ENCODE peak calls at places on chromosomes 3 and 15, in eight cellular contexts. J is A549, C is transverse colon, R is HepG2, Z is sigmoid colon, V is ovary, P is SK-N-SH, N is tibial nerve. I is an unnamed sample.

GRCh38 chr3:85935171-85935570 is 976.4 kb downstream of the CADM2 start:
- DNase-seq in J (no peak), C (no peak), R (no peak), Z (no peak), V (no peak), P (no peak), N (no peak), I (no peak)

GRCh38 chr15:75452968-75453702 is 1.6 kb upstream of the SIN3A start:
- DNase-seq in J (peak), C (peak), R (peak), Z (peak), V (peak), P (no peak), N (peak), I (peak)

GRCh38 chr3:129608087-129608935 is 1.8 kb upstream of the PLXND1 start:
- DNase-seq in J (no peak), C (no peak), R (no peak), Z (no peak), V (no peak), P (peak), N (no peak), I (no peak)

GRCh38 chr3:197082871-197083270 is 53.3 kb upstream of the MELTF start:
- DNase-seq in J (no peak), C (no peak), R (no peak), Z (no peak), V (no peak), P (no peak), N (no peak), I (no peak)

GRCh38 chr3:116051586-116051985 is 393.7 kb downstream of the LSAMP start:
- DNase-seq in J (no peak), C (no peak), R (no peak), Z (no peak), V (no peak), P (no peak), N (no peak), I (no peak)

GRCh38 chr3:152729906-152730305 is 105.0 kb upstream of the P2RY1 start:
- DNase-seq in J (no peak), C (no peak), R (no peak), Z (no peak), V (no peak), P (no peak), N (no peak), I (no peak)

GRCh38 chr3:139780603-139781002 is 102.8 kb upstream of the NMNAT3 start:
- DNase-seq in J (no peak), C (no peak), R (no peak), Z (no peak), V (no peak), P (no peak), N (no peak), I (no peak)

GRCh38 chr3:164890061-164890460 is 188.2 kb downstream of the SI start:
- DNase-seq in J (no peak), C (no peak), R (no peak), Z (no peak), V (no peak), P (no peak), N (no peak), I (no peak)

GRCh38 chr3:135392151-135392550 is 573.4 kb upstream of the PPP2R3A start:
- DNase-seq in J (no peak), C (no peak), R (no peak), Z (no peak), V (no peak), P (no peak), N (no peak), I (peak)

GRCh38 chr3:77189684-77190083 is 149.8 kb downstream of the ROBO2 start:
- DNase-seq in J (no peak), C (no peak), R (no peak), Z (no peak), V (no peak), P (no peak), N (no peak), I (no peak)

GRCh38 chr3:77188210-77188609 is 148.3 kb downstream of the ROBO2 start:
- DNase-seq in J (no peak), C (no peak), R (no peak), Z (no peak), V (no peak), P (no peak), N (no peak), I (no peak)

GRCh38 chr3:77186319-77186718 is 146.4 kb downstream of the ROBO2 start:
- DNase-seq in J (no peak), C (no peak), R (no peak), Z (no peak), V (no peak), P (no peak), N (no peak), I (no peak)

GRCh38 chr3:77189258-77189657 is 149.4 kb downstream of the ROBO2 start:
- DNase-seq in J (no peak), C (no peak), R (no peak), Z (no peak), V (no peak), P (no peak), N (no peak), I (no peak)

GRCh38 chr3:77186728-77187127 is 146.8 kb downstream of the ROBO2 start:
- DNase-seq in J (no peak), C (no peak), R (no peak), Z (no peak), V (no peak), P (no peak), N (no peak), I (no peak)
- TF ChIP-seq EP300 in J (no peak), C (no peak), R (no peak), Z (no peak), V (no peak), P (no peak), N (no peak), I (no peak)

DNA sequence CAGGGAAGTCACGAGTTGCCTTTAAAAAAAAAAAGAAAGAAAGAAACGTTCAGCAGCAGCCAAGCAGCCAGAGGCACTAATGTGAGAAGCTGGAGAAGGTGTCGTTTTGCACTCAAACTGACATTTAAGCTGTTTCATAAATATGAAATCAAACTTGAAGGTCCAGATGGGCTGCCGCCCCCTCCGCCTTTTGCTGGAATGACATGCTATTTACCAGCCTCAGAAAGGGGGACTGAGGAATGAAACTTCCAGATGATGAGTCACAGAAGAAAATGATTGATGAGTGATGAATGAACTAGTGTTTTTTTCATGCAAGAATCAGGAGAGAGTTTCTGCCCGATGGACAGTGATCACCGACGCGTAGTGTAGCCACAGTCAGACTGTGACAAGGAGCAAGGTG is 396.8 kb downstream of the IGSF11 start:
- DNase-seq in J (no peak), C (no peak), R (no peak), Z (no peak), V (no peak), P (no peak), N (no peak), I (no peak)
- TF ChIP-seq CTCF in J (no peak), C (no peak), R (no peak), Z (no peak), V (no peak), P (no peak), N (no peak), I (no peak)

GRCh38 chr3:49673715-49674490 is at the start of gene APEH:
- DNase-seq in J (peak), C (peak), R (peak), Z (peak), V (peak), P (peak), N (peak), I (peak)
- TF ChIP-seq EP300 in J (no peak), C (no peak), R (no peak), Z (no peak), V (no peak), P (no peak), N (peak), I (no peak)

GRCh38 chr15:33188159-33188558 is 6.4 kb downstream of the FMN1 start:
- DNase-seq in J (no peak), C (no peak), R (no peak), Z (no peak), V (no peak), P (no peak), N (no peak), I (no peak)
- TF ChIP-seq CTCF in J (no peak), C (no peak), R (no peak), Z (no peak), V (no peak), P (no peak), N (no peak), I (no peak)

DNA sequence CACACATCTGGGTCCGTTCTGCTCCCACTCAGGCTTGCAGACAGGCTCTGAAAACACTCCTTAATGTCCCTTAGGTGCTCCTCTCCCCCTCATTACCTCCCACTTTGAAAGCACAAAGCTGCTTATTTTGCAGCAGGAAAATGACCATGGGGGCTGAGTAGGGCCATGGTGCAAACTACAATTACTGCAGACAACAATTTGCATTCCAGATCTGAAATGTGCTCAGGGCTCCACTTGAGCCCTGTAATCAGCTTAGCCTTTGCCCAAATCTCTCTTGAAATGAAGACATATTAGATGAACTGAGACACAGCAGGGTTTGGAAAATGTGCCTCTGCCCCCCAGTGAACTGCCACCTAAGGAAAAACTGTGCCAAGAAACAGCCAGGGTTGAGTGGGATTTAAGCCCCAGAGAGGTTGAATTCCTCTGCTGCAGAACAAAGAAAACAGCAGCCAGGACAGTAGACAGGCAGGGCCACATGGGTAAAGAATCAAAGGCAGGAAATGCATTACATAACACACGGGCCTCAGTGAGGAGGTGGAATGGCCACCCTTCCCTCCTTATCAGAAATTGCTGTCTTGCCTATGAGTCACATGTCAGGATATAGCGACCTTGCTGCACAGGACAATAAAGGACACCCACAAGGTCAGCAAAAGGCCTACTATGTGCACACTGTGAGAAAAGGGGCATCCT is 126.8 kb upstream of the ARHGEF3 start:
- DNase-seq in J (no peak), C (no peak), R (peak), Z (no peak), V (no peak), P (no peak), N (no peak), I (no peak)
- TF ChIP-seq EP300 in J (no peak), C (no peak), R (no peak), Z (no peak), V (no peak), P (no peak), N (no peak), I (no peak)

DNA sequence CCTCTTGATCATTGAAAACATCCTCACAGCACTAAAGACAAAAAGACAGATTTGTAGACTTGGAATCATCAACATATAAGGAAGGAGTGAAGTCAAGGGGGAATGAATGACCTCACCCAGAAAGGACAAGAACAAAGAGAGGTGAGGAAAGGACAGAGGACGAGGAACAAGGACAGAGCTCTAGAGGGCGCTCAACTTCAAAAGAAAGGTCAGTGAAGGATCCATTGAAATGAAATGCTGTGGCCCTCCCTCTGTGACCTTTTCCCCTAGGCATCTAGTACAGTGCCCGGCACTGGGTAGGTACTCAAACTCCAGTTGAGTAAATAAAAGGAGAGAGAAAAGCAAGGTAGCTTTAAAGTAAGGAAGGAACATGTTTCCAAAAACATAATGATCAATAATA is 2.6 kb downstream of the ATP8B4 start:
- DNase-seq in J (peak), C (no peak), R (peak), Z (no peak), V (no peak), P (no peak), N (no peak), I (no peak)
- TF ChIP-seq CTCF in J (peak), C (no peak), R (peak), Z (no peak), V (no peak), P (peak), N (no peak), I (no peak)

GRCh38 chr3:30469125-30469524 is 137.3 kb upstream of the TGFBR2 start:
- DNase-seq in J (no peak), C (no peak), R (no peak), Z (no peak), V (no peak), P (no peak), N (no peak), I (no peak)

GRCh38 chr3:30462725-30463124 is 143.7 kb upstream of the TGFBR2 start:
- DNase-seq in J (no peak), C (no peak), R (no peak), Z (no peak), V (no peak), P (no peak), N (no peak), I (no peak)

GRCh38 chr3:30464381-30464780 is 142.0 kb upstream of the TGFBR2 start:
- DNase-seq in J (no peak), C (no peak), R (no peak), Z (no peak), V (no peak), P (no peak), N (no peak), I (no peak)

GRCh38 chr3:30467596-30468238 is 138.7 kb upstream of the TGFBR2 start:
- DNase-seq in J (no peak), C (no peak), R (no peak), Z (no peak), V (no peak), P (no peak), N (no peak), I (no peak)

GRCh38 chr3:30465454-30465853 is 140.9 kb upstream of the TGFBR2 start:
- DNase-seq in J (no peak), C (no peak), R (no peak), Z (no peak), V (no peak), P (no peak), N (no peak), I (no peak)
- TF ChIP-seq EP300 in J (no peak), C (no peak), R (no peak), Z (no peak), V (no peak), P (no peak), N (no peak), I (no peak)

DNA sequence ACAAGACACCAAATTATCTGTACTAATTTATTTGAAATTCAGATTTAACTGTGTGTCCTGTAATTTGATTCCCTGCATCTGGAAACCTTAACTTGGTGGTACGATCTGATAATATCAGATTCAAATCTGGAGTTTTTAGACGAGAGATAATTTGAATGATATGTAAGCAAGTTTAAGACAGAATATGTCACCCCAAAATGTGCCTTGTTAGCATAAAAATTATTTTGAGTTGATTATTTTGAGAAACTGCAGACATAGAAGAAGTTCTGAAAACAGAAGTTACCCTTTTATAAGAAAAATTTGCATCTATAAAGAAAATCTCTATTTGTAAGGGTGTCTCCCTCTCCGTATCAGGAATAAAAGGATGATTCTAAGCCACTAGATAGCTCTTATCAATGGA is 1202.8 kb downstream of the ROBO2 start:
- DNase-seq in J (no peak), C (no peak), R (no peak), Z (no peak), V (no peak), P (no peak), N (no peak), I (no peak)
- TF ChIP-seq CTCF in J (no peak), C (no peak), R (no peak), Z (no peak), V (no peak), P (no peak), N (no peak), I (no peak)

GRCh38 chr3:174769171-174769570 is 90.0 kb upstream of the NAALADL2 start:
- DNase-seq in J (no peak), C (no peak), R (no peak), Z (no peak), V (no peak), P (no peak), N (no peak), I (no peak)

GRCh38 chr3:174767406-174767805 is 91.7 kb upstream of the NAALADL2 start:
- DNase-seq in J (no peak), C (no peak), R (no peak), Z (no peak), V (no peak), P (no peak), N (no peak), I (no peak)

GRCh38 chr3:174767853-174768382 is 91.2 kb upstream of the NAALADL2 start:
- DNase-seq in J (no peak), C (no peak), R (no peak), Z (no peak), V (no peak), P (no peak), N (no peak), I (no peak)
- TF ChIP-seq EP300 in J (no peak), C (no peak), R (no peak), Z (no peak), V (no peak), P (no peak), N (no peak), I (no peak)

GRCh38 chr3:76753599-76753998 is 286.3 kb upstream of the ROBO2 start:
- DNase-seq in J (no peak), C (no peak), R (peak), Z (no peak), V (no peak), P (no peak), N (no peak), I (no peak)
- TF ChIP-seq CTCF in J (no peak), C (no peak), R (peak), Z (no peak), V (no peak), P (peak), N (no peak), I (no peak)